ENCODE peak calls at places on chromosomes 13 and 19, in six cellular contexts. One of them, this sample, is unnamed.

GRCh38 chr13:20968745-20969144 is 66.2 kb upstream of the XPO4 start:
- DNase-seq in Panc1: no peak
- DNase-seq in endothelial cell of umbilical vein: no peak
- DNase-seq in sigmoid colon: no peak
- DNase-seq in suprapubic skin: no peak
- DNase-seq in K562: no peak
- DNase-seq in this sample: no peak

GRCh38 chr13:113144255-113144629 is 14.2 kb upstream of the PROZ start:
- DNase-seq in Panc1: no peak
- DNase-seq in endothelial cell of umbilical vein: no peak
- DNase-seq in sigmoid colon: no peak
- DNase-seq in suprapubic skin: no peak
- DNase-seq in K562: no peak
- DNase-seq in this sample: no peak

GRCh38 chr19:17795495-17795856 is 538 bp downstream of the B3GNT3 start:
- DNase-seq in Panc1: no peak
- DNase-seq in endothelial cell of umbilical vein: no peak
- DNase-seq in sigmoid colon: no peak
- DNase-seq in suprapubic skin: no peak
- DNase-seq in K562: no peak
- DNase-seq in this sample: no peak

GRCh38 chr19:52735734-52736133 is 890 bp upstream of the ZNF611 start:
- DNase-seq in Panc1: no peak
- DNase-seq in endothelial cell of umbilical vein: peak; percentile 72
- DNase-seq in sigmoid colon: peak; percentile 85
- DNase-seq in suprapubic skin: peak; percentile 67
- DNase-seq in K562: no peak
- DNase-seq in this sample: peak; percentile 80

GRCh38 chr19:38247734-38248268 is 8.4 kb downstream of the PPP1R14A start:
- DNase-seq in Panc1: no peak
- DNase-seq in endothelial cell of umbilical vein: no peak
- DNase-seq in sigmoid colon: no peak
- DNase-seq in suprapubic skin: no peak
- DNase-seq in K562: no peak
- DNase-seq in this sample: no peak

GRCh38 chr13:32300406-32300805 is 14.8 kb downstream of the ZAR1L start:
- DNase-seq in Panc1: no peak
- DNase-seq in endothelial cell of umbilical vein: no peak
- DNase-seq in sigmoid colon: no peak
- DNase-seq in suprapubic skin: no peak
- DNase-seq in K562: no peak
- DNase-seq in this sample: no peak

GRCh38 chr19:2047449-2048103 is 3.5 kb downstream of the MKNK2 start:
- DNase-seq in Panc1: no peak
- DNase-seq in endothelial cell of umbilical vein: peak; percentile 83
- DNase-seq in sigmoid colon: peak; percentile 86
- DNase-seq in suprapubic skin: peak; percentile 72
- DNase-seq in K562: no peak
- DNase-seq in this sample: no peak

GRCh38 chr19:21434516-21434915 is 37.6 kb downstream of the ZNF493 start:
- DNase-seq in Panc1: no peak
- DNase-seq in endothelial cell of umbilical vein: no peak
- DNase-seq in sigmoid colon: no peak
- DNase-seq in suprapubic skin: no peak
- DNase-seq in K562: no peak
- DNase-seq in this sample: no peak

GRCh38 chr13:85724554-85725432 is 74.4 kb downstream of the SLITRK6 start:
- DNase-seq in Panc1: peak; percentile 15
- DNase-seq in endothelial cell of umbilical vein: no peak
- DNase-seq in sigmoid colon: no peak
- DNase-seq in suprapubic skin: no peak
- DNase-seq in K562: no peak
- DNase-seq in this sample: no peak

GRCh38 chr13:101018720-101019119 is 344.1 kb upstream of the TMTC4 start:
- DNase-seq in Panc1: no peak
- DNase-seq in endothelial cell of umbilical vein: no peak
- DNase-seq in sigmoid colon: no peak
- DNase-seq in suprapubic skin: no peak
- DNase-seq in K562: no peak
- DNase-seq in this sample: no peak

GRCh38 chr19:31511696-31512095 is 162.5 kb upstream of the TSHZ3 start:
- DNase-seq in Panc1: no peak
- DNase-seq in endothelial cell of umbilical vein: no peak
- DNase-seq in sigmoid colon: no peak
- DNase-seq in suprapubic skin: peak; percentile 32
- DNase-seq in K562: no peak
- DNase-seq in this sample: no peak

GRCh38 chr19:55454787-55455243 is 6.6 kb downstream of the ISOC2 start:
- DNase-seq in Panc1: no peak
- DNase-seq in endothelial cell of umbilical vein: peak; percentile 22
- DNase-seq in sigmoid colon: no peak
- DNase-seq in suprapubic skin: no peak
- DNase-seq in K562: peak; percentile 77
- DNase-seq in this sample: no peak

GRCh38 chr13:58461217-58461616 is 829.7 kb downstream of the PCDH17 start:
- DNase-seq in Panc1: no peak
- DNase-seq in endothelial cell of umbilical vein: no peak
- DNase-seq in sigmoid colon: no peak
- DNase-seq in suprapubic skin: no peak
- DNase-seq in K562: no peak
- DNase-seq in this sample: no peak

GRCh38 chr13:20188649-20189553 is 3.8 kb downstream of the GJB2 start:
- DNase-seq in Panc1: no peak
- DNase-seq in endothelial cell of umbilical vein: no peak
- DNase-seq in sigmoid colon: no peak
- DNase-seq in suprapubic skin: no peak
- DNase-seq in K562: peak; percentile 48
- DNase-seq in this sample: no peak

GRCh38 chr13:100131863-100132574 is 43.1 kb downstream of the PCCA start:
- DNase-seq in Panc1: peak; percentile 43
- DNase-seq in endothelial cell of umbilical vein: peak; percentile 97
- DNase-seq in sigmoid colon: no peak
- DNase-seq in suprapubic skin: no peak
- DNase-seq in K562: peak; percentile 70
- DNase-seq in this sample: no peak

GRCh38 chr13:87398047-87398446 is 273.1 kb upstream of the SLITRK5 start:
- DNase-seq in Panc1: no peak
- DNase-seq in endothelial cell of umbilical vein: no peak
- DNase-seq in sigmoid colon: no peak
- DNase-seq in suprapubic skin: no peak
- DNase-seq in K562: no peak
- DNase-seq in this sample: no peak

DNA sequence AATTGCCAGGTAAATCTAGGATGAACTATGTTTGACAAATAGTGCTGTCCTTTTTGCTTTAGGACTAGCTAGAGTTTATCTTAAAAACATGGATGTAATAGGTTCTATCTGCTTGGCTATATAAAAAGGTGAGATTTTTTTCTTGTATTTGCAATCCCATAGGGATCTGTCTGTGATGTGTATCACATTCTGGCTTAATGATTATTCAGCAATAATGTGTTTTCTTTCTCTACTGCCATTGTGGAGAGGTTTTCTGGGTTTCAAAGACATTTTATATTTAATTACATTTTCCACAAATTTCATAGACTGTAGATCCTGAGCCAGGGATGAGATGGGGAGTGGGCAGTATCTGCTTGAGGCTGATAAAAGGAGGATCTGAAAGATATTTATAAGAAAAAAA is 277.8 kb upstream of the SLITRK5 start:
- DNase-seq in Panc1: no peak
- DNase-seq in endothelial cell of umbilical vein: no peak
- DNase-seq in sigmoid colon: no peak
- DNase-seq in suprapubic skin: no peak
- DNase-seq in K562: no peak
- DNase-seq in this sample: no peak
- H3K4me3 ChIP-seq in Panc1: no peak overlapping the region
- H3K4me3 ChIP-seq in endothelial cell of umbilical vein: no peak overlapping the region
- H3K4me3 ChIP-seq in sigmoid colon: no peak overlapping the region
- H3K4me3 ChIP-seq in suprapubic skin: no peak overlapping the region
- H3K4me3 ChIP-seq in K562: no peak overlapping the region
- H3K4me3 ChIP-seq in this sample: no peak overlapping the region

GRCh38 chr13:45851171-45851889 is at the start of gene SIAH3:
- DNase-seq in Panc1: no peak
- DNase-seq in endothelial cell of umbilical vein: peak; percentile 24
- DNase-seq in sigmoid colon: no peak
- DNase-seq in suprapubic skin: no peak
- DNase-seq in K562: no peak
- DNase-seq in this sample: no peak
- TF ChIP-seq POLR2AphosphoS5 in Panc1: no peak
- TF ChIP-seq POLR2AphosphoS5 in endothelial cell of umbilical vein: no peak
- TF ChIP-seq POLR2AphosphoS5 in sigmoid colon: no peak
- TF ChIP-seq POLR2AphosphoS5 in suprapubic skin: no peak
- TF ChIP-seq POLR2AphosphoS5 in K562: no peak
- TF ChIP-seq POLR2AphosphoS5 in this sample: no peak

GRCh38 chr13:97231832-97232201 is 9.7 kb downstream of the MBNL2 start:
- DNase-seq in Panc1: no peak
- DNase-seq in endothelial cell of umbilical vein: no peak
- DNase-seq in sigmoid colon: no peak
- DNase-seq in suprapubic skin: no peak
- DNase-seq in K562: no peak
- DNase-seq in this sample: no peak
- H3K4me1 ChIP-seq in Panc1: peaks cover 94% of the 10 kb centered on the region
- H3K4me1 ChIP-seq in endothelial cell of umbilical vein: peaks cover 65% of the 10 kb centered on the region
- H3K4me1 ChIP-seq in sigmoid colon: peaks cover 85% of the 10 kb centered on the region
- H3K4me1 ChIP-seq in suprapubic skin: peaks cover 55% of the 10 kb centered on the region
- H3K4me1 ChIP-seq in K562: peaks cover 45% of the 10 kb centered on the region
- H3K4me1 ChIP-seq in this sample: peaks cover 23% of the 10 kb centered on the region

DNA sequence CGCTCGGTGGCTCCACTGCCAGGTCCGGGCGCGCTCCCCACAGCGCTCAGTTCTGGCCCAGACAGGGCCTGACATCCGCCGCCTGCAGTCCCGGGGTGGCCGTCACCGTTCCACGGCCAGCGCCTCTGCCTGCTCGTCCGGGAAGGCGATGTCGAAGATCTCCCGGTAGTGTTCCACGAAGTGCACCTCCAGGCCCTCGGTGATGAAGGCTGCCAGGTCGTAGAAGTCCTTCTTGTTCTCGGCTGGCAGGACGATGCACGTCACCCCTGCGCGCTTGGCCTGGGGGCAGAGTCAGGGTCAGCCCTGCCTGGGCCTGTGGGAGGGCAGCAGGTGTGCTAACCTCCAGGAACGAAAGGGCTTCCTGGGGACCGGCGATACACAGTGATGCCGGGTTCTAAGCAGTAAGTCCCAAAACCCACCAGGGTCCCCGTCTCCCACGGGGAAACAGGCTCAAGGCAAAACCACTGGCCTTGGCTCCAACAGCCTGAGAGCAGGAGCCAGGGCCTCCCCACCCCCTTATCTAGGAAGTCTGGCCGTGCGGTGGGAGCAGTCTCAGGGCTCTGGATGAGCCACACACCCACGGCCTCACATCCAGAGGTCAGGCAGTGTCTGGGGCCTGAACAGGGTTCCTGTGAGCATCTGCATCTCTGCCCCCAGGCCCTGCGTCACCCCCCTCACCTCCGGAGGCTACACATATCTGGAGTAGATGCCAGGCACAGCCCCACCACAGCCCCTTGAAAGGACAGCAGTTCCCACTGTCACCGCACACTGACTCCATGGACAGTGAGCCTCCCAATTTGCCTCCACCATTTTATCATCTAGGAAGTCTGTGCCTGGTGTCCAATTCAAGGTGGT is 2.1 kb downstream of the RPL36 start:
- DNase-seq in Panc1: no peak
- DNase-seq in endothelial cell of umbilical vein: no peak
- DNase-seq in sigmoid colon: peak; percentile 69
- DNase-seq in suprapubic skin: no peak
- DNase-seq in K562: peak; percentile 78
- DNase-seq in this sample: no peak
- H3K4me3 ChIP-seq in Panc1: peak overlapping the region; percentile 82
- H3K4me3 ChIP-seq in endothelial cell of umbilical vein: no peak overlapping the region
- H3K4me3 ChIP-seq in sigmoid colon: peak overlapping the region; percentile 68
- H3K4me3 ChIP-seq in suprapubic skin: peak overlapping the region; percentile 71
- H3K4me3 ChIP-seq in K562: peak overlapping the region; percentile 100
- H3K4me3 ChIP-seq in this sample: peak overlapping the region; percentile 81

DNA sequence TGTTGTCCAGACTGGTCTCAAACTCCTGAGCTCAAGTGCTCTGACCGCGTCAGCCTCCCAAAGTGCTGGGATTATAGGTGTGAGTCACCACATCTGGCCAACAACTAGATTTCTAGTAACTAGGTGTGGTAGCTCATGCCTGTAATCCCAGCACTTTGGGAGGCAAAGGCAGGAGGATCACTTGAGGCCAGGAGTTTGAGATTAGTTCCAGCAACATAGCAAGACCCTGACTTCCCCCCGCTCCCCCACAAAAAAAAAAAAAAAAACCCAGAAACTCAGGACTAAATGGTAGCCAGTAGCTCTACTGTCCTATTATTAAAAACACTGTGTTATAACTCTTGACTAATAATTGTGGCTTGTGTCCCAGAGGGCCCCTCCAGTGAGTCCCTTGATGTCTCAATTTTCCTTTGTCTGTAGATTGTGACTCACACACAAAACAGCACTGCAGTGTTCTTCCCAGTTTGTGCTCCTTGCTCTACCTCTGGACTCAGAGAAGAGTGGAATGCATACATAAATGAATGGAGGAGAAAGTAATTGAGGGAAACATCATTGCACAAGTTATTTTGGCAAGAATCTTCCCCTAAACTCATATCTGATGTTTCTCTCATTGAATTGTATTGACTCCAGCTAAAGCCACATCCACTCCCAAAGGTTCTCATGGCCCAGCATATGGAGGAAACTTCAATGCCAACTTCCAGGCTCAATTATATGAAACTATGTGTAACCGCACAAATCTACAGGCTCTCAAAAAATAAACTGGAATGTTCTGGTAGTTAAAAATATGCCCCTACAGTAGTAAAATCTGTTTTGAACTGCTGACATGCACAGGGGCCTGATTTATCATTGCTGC is 8.8 kb downstream of the TPT1 start:
- DNase-seq in Panc1: no peak
- DNase-seq in endothelial cell of umbilical vein: peak; percentile 58
- DNase-seq in sigmoid colon: no peak
- DNase-seq in suprapubic skin: no peak
- DNase-seq in K562: peak; percentile 60
- DNase-seq in this sample: no peak
- TF ChIP-seq POLR2AphosphoS5 in Panc1: no peak
- TF ChIP-seq POLR2AphosphoS5 in endothelial cell of umbilical vein: peak; percentile 48
- TF ChIP-seq POLR2AphosphoS5 in sigmoid colon: no peak
- TF ChIP-seq POLR2AphosphoS5 in suprapubic skin: no peak
- TF ChIP-seq POLR2AphosphoS5 in K562: no peak
- TF ChIP-seq POLR2AphosphoS5 in this sample: no peak

DNA sequence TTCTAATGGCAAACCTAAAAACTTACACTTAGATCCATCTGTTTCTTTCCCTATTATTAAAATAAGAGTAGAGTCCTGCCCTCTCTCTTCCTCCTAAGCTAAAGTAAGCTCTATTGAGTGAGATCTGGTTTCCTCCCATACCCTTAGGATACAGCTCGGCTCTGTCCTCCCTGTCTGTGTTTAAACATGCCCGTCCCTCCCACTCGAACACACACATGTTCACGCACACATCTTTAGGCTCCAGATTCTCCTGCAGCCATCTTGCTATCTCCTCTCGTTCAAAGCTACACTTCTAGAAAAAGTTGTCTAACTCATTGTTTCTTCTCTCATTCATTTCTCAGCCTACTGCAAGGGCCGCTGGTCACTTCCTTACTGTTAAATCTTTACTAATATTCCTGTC is 15.1 kb upstream of the CEBPG start:
- DNase-seq in Panc1: no peak
- DNase-seq in endothelial cell of umbilical vein: no peak
- DNase-seq in sigmoid colon: no peak
- DNase-seq in suprapubic skin: no peak
- DNase-seq in K562: no peak
- DNase-seq in this sample: no peak
- H3K4me1 ChIP-seq in Panc1: no peaks in the 10 kb centered on the region
- H3K4me1 ChIP-seq in endothelial cell of umbilical vein: no peaks in the 10 kb centered on the region
- H3K4me1 ChIP-seq in sigmoid colon: no peaks in the 10 kb centered on the region
- H3K4me1 ChIP-seq in suprapubic skin: peaks cover 24% of the 10 kb centered on the region
- H3K4me1 ChIP-seq in K562: no peaks in the 10 kb centered on the region
- H3K4me1 ChIP-seq in this sample: no peaks in the 10 kb centered on the region

This sample was measured in breast epithelium.